ENCODE peak calls at places on chromosome 1, in four cellular contexts. J, A, P and Q are unnamed samples.

GRCh38 chr1:205263580-205264190 is 35.9 kb downstream of the TMCC2 start:
- DNase-seq in P (no peak), J (no peak), A (no peak), Q (no peak)

GRCh38 chr1:116044071-116044470 is 67.1 kb upstream of the MAB21L3 start:
- DNase-seq in A (no peak), P (no peak), J (no peak), Q (no peak)

GRCh38 chr1:173444757-173445156 is 32.4 kb upstream of the PRDX6 start:
- DNase-seq in A (no peak), P (no peak), J (no peak), Q (no peak)

GRCh38 chr1:168135116-168135981 is 1.4 kb downstream of the GPR161 start:
- DNase-seq in P (no peak), J (no peak), A (no peak), Q (no peak)

GRCh38 chr1:181896824-181897223 is 164.7 kb downstream of the ZNF648 start:
- DNase-seq in P (no peak), A (no peak), J (no peak), Q (no peak)

GRCh38 chr1:1426496-1426960 is 5.5 kb upstream of the ANKRD65 start:
- DNase-seq in P (no peak), A (no peak), J (no peak), Q (no peak)

GRCh38 chr1:86137458-86137857 is 19.1 kb downstream of the COL24A1 start:
- DNase-seq in A (no peak), J (no peak), P (peak), Q (no peak)

GRCh38 chr1:46219551-46220520 is 16.7 kb downstream of the LURAP1 start:
- DNase-seq in A (no peak), P (no peak), J (no peak), Q (no peak)

GRCh38 chr1:114756949-114757454 is 782 bp downstream of the CSDE1 start:
- DNase-seq in J (no peak), A (peak), P (no peak), Q (peak)

GRCh38 chr1:220879509-220880366 is 495 bp downstream of the HLX start:
- DNase-seq in J (no peak), A (peak), P (no peak), Q (no peak)

GRCh38 chr1:116765962-116766361 is 11.7 kb downstream of the CD2 start:
- DNase-seq in J (no peak), P (no peak), A (no peak), Q (no peak)

GRCh38 chr1:240435996-240436566 is 175.9 kb downstream of the GREM2 start:
- DNase-seq in J (no peak), A (no peak), P (no peak), Q (no peak)

GRCh38 chr1:89261926-89262540 is 10.6 kb downstream of the GBP5 start:
- DNase-seq in A (no peak), P (no peak), J (no peak), Q (no peak)

GRCh38 chr1:173477286-173478098 is at the start of gene PRDX6:
- DNase-seq in J (peak), P (no peak), A (peak), Q (peak)